ENCODE peak calls at places on chromosomes 2 and 18, in four cellular contexts. One of them, this sample, is unnamed.
A peak's percentile ranks its signal among the peaks of the same experiment; 100 is the strongest.

GRCh38 chr2:165357758-165358157 is 111.7 kb upstream of the CSRNP3 start:
- DNase-seq in cardiac fibroblast: peak; percentile 56
- DNase-seq in adrenal gland: no peak
- DNase-seq in pancreas: no peak
- DNase-seq in this sample: peak; percentile 43

GRCh38 chr2:146754606-146755005 is 1090.2 kb upstream of the ACVR2A start:
- DNase-seq in cardiac fibroblast: no peak
- DNase-seq in adrenal gland: no peak
- DNase-seq in pancreas: no peak
- DNase-seq in this sample: no peak

GRCh38 chr2:219469186-219469724 is 29.4 kb upstream of the GMPPA start:
- DNase-seq in cardiac fibroblast: peak; percentile 49
- DNase-seq in adrenal gland: no peak
- DNase-seq in pancreas: no peak
- DNase-seq in this sample: no peak

GRCh38 chr2:206381881-206382280 is 61.5 kb upstream of the ADAM23 start:
- DNase-seq in cardiac fibroblast: no peak
- DNase-seq in adrenal gland: no peak
- DNase-seq in pancreas: no peak
- DNase-seq in this sample: no peak

GRCh38 chr2:127735537-127736399 is 34.5 kb downstream of the SFT2D3 start:
- DNase-seq in cardiac fibroblast: peak; percentile 18
- DNase-seq in adrenal gland: no peak
- DNase-seq in pancreas: no peak
- DNase-seq in this sample: no peak

GRCh38 chr18:36519358-36519757 is 221.8 kb downstream of the FHOD3 start:
- DNase-seq in cardiac fibroblast: peak; percentile 28
- DNase-seq in adrenal gland: no peak
- DNase-seq in pancreas: no peak
- DNase-seq in this sample: no peak

GRCh38 chr18:30616414-30616813 is 426.1 kb downstream of the DSC3 start:
- DNase-seq in cardiac fibroblast: no peak
- DNase-seq in adrenal gland: no peak
- DNase-seq in pancreas: no peak
- DNase-seq in this sample: no peak

GRCh38 chr2:179703702-179704101 is 157.7 kb downstream of the ZNF385B start:
- DNase-seq in cardiac fibroblast: no peak
- DNase-seq in adrenal gland: no peak
- DNase-seq in pancreas: no peak
- DNase-seq in this sample: no peak

GRCh38 chr2:172328103-172328835 is 99.1 kb upstream of the ITGA6 start:
- DNase-seq in cardiac fibroblast: no peak
- DNase-seq in adrenal gland: no peak
- DNase-seq in pancreas: no peak
- DNase-seq in this sample: peak; percentile 65

GRCh38 chr2:95799490-95799889 is 192.1 kb downstream of the ANKRD36C start:
- DNase-seq in cardiac fibroblast: no peak
- DNase-seq in adrenal gland: no peak
- DNase-seq in pancreas: no peak
- DNase-seq in this sample: no peak

DNA sequence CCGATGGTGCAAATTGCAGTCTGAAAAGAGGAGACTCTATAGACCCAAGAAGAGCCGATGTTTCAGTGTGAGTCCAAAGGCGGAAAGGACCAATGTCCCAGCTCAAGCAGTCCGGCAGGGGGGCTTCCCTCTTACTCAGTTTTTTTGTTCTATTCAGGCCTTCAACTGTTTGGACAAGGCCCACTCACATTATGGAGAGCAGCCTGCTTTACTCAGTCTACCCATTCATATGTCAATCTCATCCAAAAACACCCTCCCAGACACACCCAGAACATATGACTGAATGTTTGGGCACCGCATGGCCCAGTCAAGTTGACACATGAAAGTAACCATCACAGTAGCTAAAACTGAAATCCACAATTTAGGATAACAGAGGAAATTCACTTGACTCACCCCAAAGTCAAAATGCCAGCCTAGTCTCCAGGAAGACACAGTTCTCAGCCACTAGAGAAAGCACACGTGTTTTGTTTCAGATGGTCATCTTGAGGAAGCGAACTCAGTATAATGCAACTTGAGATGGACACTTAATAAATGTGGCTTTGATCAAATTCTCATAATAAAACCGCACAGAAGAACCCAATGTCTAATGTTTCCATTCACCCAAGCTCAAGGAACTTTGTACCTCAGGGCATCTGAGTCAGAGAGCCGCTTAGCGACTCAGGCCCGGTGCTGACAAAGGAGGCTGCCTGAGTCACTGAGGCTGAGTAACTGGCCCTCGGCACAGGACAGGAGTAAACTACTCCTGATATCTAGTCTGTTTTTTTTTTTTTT is 2.4 kb downstream of the FHL2 start:
- DNase-seq in cardiac fibroblast: peak; percentile 88
- DNase-seq in adrenal gland: peak; percentile 82
- DNase-seq in pancreas: no peak
- DNase-seq in this sample: peak; percentile 98
- H3K4me3 ChIP-seq in cardiac fibroblast: peak overlapping the region; percentile 94
- H3K4me3 ChIP-seq in adrenal gland: peak overlapping the region; percentile 87
- H3K4me3 ChIP-seq in pancreas: no peak overlapping the region
- H3K4me3 ChIP-seq in this sample: peak overlapping the region; percentile 100

DNA sequence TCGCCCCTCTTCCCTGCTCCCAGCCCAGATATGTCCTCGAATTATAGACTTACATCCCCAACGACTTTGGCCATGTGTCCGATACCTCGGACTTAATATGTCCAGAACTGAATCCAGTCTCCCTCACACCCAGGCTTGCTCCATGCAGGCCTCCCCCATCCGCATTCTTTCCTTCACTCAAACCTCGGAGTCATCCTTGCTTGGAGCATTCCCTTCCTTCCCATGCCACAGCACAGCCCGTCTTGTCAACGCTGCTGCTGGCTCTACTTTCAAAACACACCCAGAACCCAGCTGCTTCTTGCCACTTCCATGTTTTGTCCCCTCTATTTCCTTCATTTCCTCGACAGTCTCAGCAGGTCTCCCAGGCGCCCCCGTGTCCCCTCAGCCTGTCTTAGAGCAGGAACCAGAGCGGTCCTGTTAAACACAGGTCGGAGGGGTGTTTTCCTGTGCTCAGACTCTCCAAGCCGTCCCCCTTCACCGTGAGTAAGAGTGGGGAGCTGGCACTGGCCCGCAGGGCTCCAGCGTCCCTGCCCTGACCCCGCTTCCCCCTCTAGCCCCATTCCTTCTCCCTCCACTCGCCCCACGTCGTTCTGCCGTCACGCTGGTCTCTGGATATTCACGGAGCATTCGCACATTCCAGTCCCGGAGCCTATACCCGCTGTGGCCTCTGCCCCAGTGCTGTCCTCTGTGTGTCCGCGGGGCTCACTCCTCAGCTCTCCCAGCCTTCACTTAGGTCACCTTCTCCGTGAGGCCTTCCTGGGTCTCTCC is 54.4 kb downstream of the VAPA start:
- DNase-seq in cardiac fibroblast: no peak
- DNase-seq in adrenal gland: no peak
- DNase-seq in pancreas: peak; percentile 53
- DNase-seq in this sample: no peak
- TF ChIP-seq CTCF in cardiac fibroblast: no peak
- TF ChIP-seq CTCF in adrenal gland: no peak
- TF ChIP-seq CTCF in pancreas: no peak
- TF ChIP-seq CTCF in this sample: no peak

GRCh38 chr2:241885701-241886643 is 16.4 kb downstream of the RTP5 start:
- DNase-seq in cardiac fibroblast: no peak
- DNase-seq in adrenal gland: no peak
- DNase-seq in pancreas: no peak
- DNase-seq in this sample: no peak
- H3K4me3 ChIP-seq in cardiac fibroblast: no peak overlapping the region
- H3K4me3 ChIP-seq in adrenal gland: no peak overlapping the region
- H3K4me3 ChIP-seq in pancreas: no peak overlapping the region
- H3K4me3 ChIP-seq in this sample: no peak overlapping the region

DNA sequence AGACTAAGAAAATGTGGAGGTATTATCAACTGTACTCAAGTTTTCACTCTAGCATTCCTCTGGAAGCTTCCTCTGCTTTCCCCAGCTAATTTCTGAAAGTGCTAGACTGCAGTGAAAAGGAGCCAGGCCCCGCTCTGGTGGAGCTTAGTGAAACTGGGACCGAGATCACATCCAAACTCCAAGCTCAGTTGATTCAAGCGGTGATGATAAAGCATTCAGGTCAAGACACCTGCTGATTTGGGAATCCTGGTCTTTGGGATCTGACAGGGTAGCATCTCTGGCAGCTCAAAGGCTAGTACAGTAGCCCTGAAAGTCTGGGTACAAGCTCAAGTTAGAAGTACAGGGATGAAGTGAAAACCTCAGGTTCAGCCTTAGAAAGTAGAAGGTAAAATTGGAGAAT is 120.2 kb upstream of the CRIM1 start:
- DNase-seq in cardiac fibroblast: no peak
- DNase-seq in adrenal gland: no peak
- DNase-seq in pancreas: no peak
- DNase-seq in this sample: no peak
- TF ChIP-seq CTCF in cardiac fibroblast: no peak
- TF ChIP-seq CTCF in adrenal gland: no peak
- TF ChIP-seq CTCF in pancreas: no peak
- TF ChIP-seq CTCF in this sample: no peak

GRCh38 chr2:240024766-240025165 is 376 bp downstream of the NDUFA10 start:
- DNase-seq in cardiac fibroblast: peak; percentile 5
- DNase-seq in adrenal gland: no peak
- DNase-seq in pancreas: no peak
- DNase-seq in this sample: no peak

GRCh38 chr2:240021488-240022104 is 3.5 kb downstream of the NDUFA10 start:
- DNase-seq in cardiac fibroblast: peak; percentile 68
- DNase-seq in adrenal gland: peak; percentile 61
- DNase-seq in pancreas: peak; percentile 86
- DNase-seq in this sample: no peak

GRCh38 chr2:240018071-240018750 is 6.9 kb downstream of the NDUFA10 start:
- DNase-seq in cardiac fibroblast: no peak
- DNase-seq in adrenal gland: no peak
- DNase-seq in pancreas: no peak
- DNase-seq in this sample: no peak

DNA sequence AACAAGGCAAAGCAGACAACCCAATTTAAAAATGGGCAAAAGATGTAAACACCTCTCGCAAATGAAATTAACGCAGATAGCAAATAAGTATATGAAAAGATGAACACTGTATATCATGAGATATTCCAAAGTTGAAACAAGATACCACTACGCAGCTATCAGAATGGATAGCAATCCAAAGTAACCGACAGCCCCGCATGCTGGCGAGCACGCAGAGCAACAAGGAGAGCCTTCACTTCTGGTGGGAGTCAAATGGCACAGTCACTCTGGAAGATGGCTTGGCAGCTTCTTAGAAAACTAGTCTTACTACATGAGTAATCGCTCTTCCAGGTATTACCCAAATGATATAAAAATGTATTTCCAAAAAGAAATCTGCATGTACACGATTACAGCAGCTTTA is 1.4 kb downstream of the NDUFA10 start:
- DNase-seq in cardiac fibroblast: no peak
- DNase-seq in adrenal gland: no peak
- DNase-seq in pancreas: no peak
- DNase-seq in this sample: no peak
- H3K4me3 ChIP-seq in cardiac fibroblast: peak overlapping the region; percentile 93
- H3K4me3 ChIP-seq in adrenal gland: peak overlapping the region; percentile 74
- H3K4me3 ChIP-seq in pancreas: no peak overlapping the region
- H3K4me3 ChIP-seq in this sample: no peak overlapping the region

DNA sequence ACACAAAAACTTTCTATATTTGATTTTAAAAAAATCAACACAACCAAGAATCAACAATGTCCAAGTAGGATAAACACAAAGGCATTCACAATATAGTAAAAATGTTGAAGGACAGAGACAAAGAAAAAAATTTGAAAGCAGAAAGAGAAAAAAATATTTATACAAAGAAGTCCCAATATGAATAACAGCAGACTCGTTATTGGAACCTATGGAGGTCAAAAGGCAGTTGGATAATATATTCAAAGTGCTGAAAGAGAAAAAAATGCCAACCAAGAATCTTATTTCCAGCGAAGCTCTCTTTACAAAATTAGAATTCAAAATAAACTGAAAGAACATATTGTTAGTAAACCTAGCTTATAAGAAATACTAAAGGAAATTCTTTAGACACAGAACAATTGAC is 859.5 kb downstream of the LRP1B start:
- DNase-seq in cardiac fibroblast: no peak
- DNase-seq in adrenal gland: no peak
- DNase-seq in pancreas: no peak
- DNase-seq in this sample: no peak
- TF ChIP-seq CTCF in cardiac fibroblast: no peak
- TF ChIP-seq CTCF in adrenal gland: no peak
- TF ChIP-seq CTCF in pancreas: no peak
- TF ChIP-seq CTCF in this sample: no peak

GRCh38 chr2:42342795-42343241 is 18.2 kb downstream of the COX7A2L start:
- DNase-seq in cardiac fibroblast: no peak
- DNase-seq in adrenal gland: no peak
- DNase-seq in pancreas: no peak
- DNase-seq in this sample: no peak
- H3K4me3 ChIP-seq in cardiac fibroblast: no peak overlapping the region
- H3K4me3 ChIP-seq in adrenal gland: no peak overlapping the region
- H3K4me3 ChIP-seq in pancreas: no peak overlapping the region
- H3K4me3 ChIP-seq in this sample: no peak overlapping the region

GRCh38 chr2:23563151-23563550 is 178.2 kb downstream of the KLHL29 start:
- DNase-seq in cardiac fibroblast: no peak
- DNase-seq in adrenal gland: no peak
- DNase-seq in pancreas: no peak
- DNase-seq in this sample: no peak

GRCh38 chr2:23565374-23565773 is 180.4 kb downstream of the KLHL29 start:
- DNase-seq in cardiac fibroblast: no peak
- DNase-seq in adrenal gland: no peak
- DNase-seq in pancreas: no peak
- DNase-seq in this sample: no peak

GRCh38 chr2:23562143-23562542 is 177.2 kb downstream of the KLHL29 start:
- DNase-seq in cardiac fibroblast: no peak
- DNase-seq in adrenal gland: no peak
- DNase-seq in pancreas: no peak
- DNase-seq in this sample: no peak

GRCh38 chr2:23564618-23564967 is 179.6 kb downstream of the KLHL29 start:
- DNase-seq in cardiac fibroblast: peak; percentile 25
- DNase-seq in adrenal gland: no peak
- DNase-seq in pancreas: no peak
- DNase-seq in this sample: peak; percentile 31

GRCh38 chr2:23563673-23564617 is 179.0 kb downstream of the KLHL29 start:
- DNase-seq in cardiac fibroblast: peak; percentile 75
- DNase-seq in adrenal gland: no peak
- DNase-seq in pancreas: no peak
- DNase-seq in this sample: peak; percentile 45
- TF ChIP-seq CTCF in cardiac fibroblast: no peak
- TF ChIP-seq CTCF in adrenal gland: no peak
- TF ChIP-seq CTCF in pancreas: no peak
- TF ChIP-seq CTCF in this sample: peak; percentile 9

GRCh38 chr2:118834901-118835738 is 12.3 kb downstream of the EN1 start:
- DNase-seq in cardiac fibroblast: no peak
- DNase-seq in adrenal gland: no peak
- DNase-seq in pancreas: peak; percentile 76
- DNase-seq in this sample: no peak
- H3K4me3 ChIP-seq in cardiac fibroblast: peak overlapping the region; percentile 26
- H3K4me3 ChIP-seq in adrenal gland: peak overlapping the region; percentile 54
- H3K4me3 ChIP-seq in pancreas: peak overlapping the region; percentile 53
- H3K4me3 ChIP-seq in this sample: peak overlapping the region; percentile 31

This sample was measured in BJ.